ENCODE peak calls at places on chromosomes 13 and 19, in five cellular contexts. P is spleen, V is endothelial cell of umbilical vein, J is stomach, D is suprapubic skin. S is an unnamed sample.

GRCh38 chr19:46731584-46731983 is 14.3 kb upstream of the FKRP start:
- DNase-seq in P (peak), J (no peak), V (no peak), D (no peak), S (no peak)

GRCh38 chr13:99470027-99470426 is 31.2 kb upstream of the TM9SF2 start:
- DNase-seq in V (no peak), J (no peak), P (no peak), D (no peak), S (no peak)

GRCh38 chr19:18060472-18060871 is 26.3 kb downstream of the IL12RB1 start:
- DNase-seq in P (no peak), D (no peak), J (no peak), V (no peak), S (no peak)

GRCh38 chr13:99796175-99796819 is 175.3 kb downstream of the ZIC5 start:
- DNase-seq in V (peak), J (no peak), D (no peak), P (no peak), S (no peak)

GRCh38 chr13:62375653-62376052 is 960.0 kb upstream of the PCDH20 start:
- DNase-seq in J (no peak), P (no peak), V (no peak), D (no peak), S (no peak)

GRCh38 chr19:14107581-14108461 is 9.7 kb downstream of the PRKACA start:
- DNase-seq in J (no peak), V (peak), D (no peak), P (no peak), S (no peak)

GRCh38 chr19:6238256-6238642 is 41.5 kb downstream of the MLLT1 start:
- DNase-seq in P (no peak), V (peak), D (no peak), J (no peak), S (no peak)

GRCh38 chr13:98396071-98396710 is 180.7 kb downstream of the STK24 start:
- DNase-seq in J (no peak), P (no peak), V (no peak), D (no peak), S (no peak)

GRCh38 chr19:40928859-40929258 is 46.8 kb upstream of the CYP2A7 start:
- DNase-seq in P (no peak), D (no peak), J (no peak), V (no peak), S (no peak)

GRCh38 chr13:91142572-91142971 is 204.9 kb upstream of the MIR17HG start:
- DNase-seq in P (no peak), V (no peak), D (no peak), J (no peak), S (no peak)

GRCh38 chr19:19588546-19588945 is 29.9 kb downstream of the PBX4 start:
- DNase-seq in J (no peak), P (no peak), V (no peak), D (no peak), S (no peak)

GRCh38 chr13:29503041-29503837 is 92.2 kb downstream of the SLC7A1 start:
- DNase-seq in D (no peak), V (peak), P (peak), J (no peak), S (no peak)

GRCh38 chr19:38434549-38435051 is 1.1 kb downstream of the RYR1 start:
- DNase-seq in D (no peak), V (no peak), J (no peak), P (no peak), S (no peak)

GRCh38 chr13:62847520-62847919 is 1431.9 kb upstream of the PCDH20 start:
- DNase-seq in P (no peak), J (no peak), V (no peak), D (no peak), S (no peak)

GRCh38 chr13:48236528-48237353 is 3.7 kb downstream of the ITM2B start:
- DNase-seq in P (no peak), D (no peak), J (no peak), V (peak), S (no peak)

GRCh38 chr13:98216135-98216565 is 39.1 kb upstream of the RNF113B start:
- DNase-seq in D (no peak), J (peak), P (no peak), V (peak), S (no peak)

GRCh38 chr13:84366484-84366883 is 484.2 kb upstream of the SLITRK1 start:
- DNase-seq in V (no peak), J (no peak), P (no peak), D (no peak), S (no peak)

GRCh38 chr19:46537136-46538097 is 41.8 kb upstream of the PNMA8B start:
- DNase-seq in V (peak), P (peak), D (no peak), J (peak), S (no peak)

GRCh38 chr13:44147222-44147621 is 226.4 kb upstream of the SERP2 start:
- DNase-seq in V (no peak), P (no peak), D (no peak), J (no peak), S (no peak)

GRCh38 chr19:20333508-20333907 is 166.5 kb downstream of the ZNF486 start:
- DNase-seq in D (no peak), J (no peak), P (no peak), V (no peak), S (no peak)

GRCh38 chr13:31890946-31891345 is 140.6 kb upstream of the FRY start:
- DNase-seq in P (no peak), J (no peak), D (no peak), V (no peak), S (no peak)

GRCh38 chr19:34667349-34668076 is 9.4 kb downstream of the SCGB2B2 start:
- DNase-seq in J (no peak), V (peak), D (no peak), P (no peak), S (no peak)

GRCh38 chr19:10155834-10156233 is 36.1 kb upstream of the EIF3G start:
- DNase-seq in P (no peak), V (no peak), J (no peak), D (no peak), S (no peak)

GRCh38 chr13:49287995-49288394 is 40.3 kb downstream of the CDADC1 start:
- DNase-seq in P (no peak), J (no peak), V (no peak), D (no peak), S (no peak)

GRCh38 chr13:49441312-49441711 is 2.6 kb downstream of the CAB39L start:
- DNase-seq in P (no peak), V (no peak), J (no peak), D (no peak), S (no peak)

GRCh38 chr19:3722443-3723109 is 14.4 kb downstream of the TJP3 start:
- DNase-seq in D (no peak), P (no peak), J (peak), V (no peak), S (no peak)

GRCh38 chr19:3721900-3722442 is 13.8 kb downstream of the TJP3 start:
- DNase-seq in D (no peak), P (no peak), J (no peak), V (no peak), S (no peak)

GRCh38 chr19:3719868-3720532 is 11.8 kb downstream of the TJP3 start:
- DNase-seq in V (no peak), J (no peak), D (no peak), P (no peak), S (no peak)

GRCh38 chr19:3720533-3720917 is 12.3 kb downstream of the TJP3 start:
- DNase-seq in P (no peak), D (no peak), J (peak), V (no peak), S (no peak)

GRCh38 chr19:3721131-3721899 is 13.1 kb downstream of the TJP3 start:
- DNase-seq in P (peak), J (peak), D (peak), V (peak), S (no peak)
- TF ChIP-seq POLR2A in P (no peak), J (no peak), D (no peak), V (no peak), S (peak)

GRCh38 chr13:94612050-94612449 is 10.4 kb downstream of the GPR180 start:
- DNase-seq in D (no peak), V (no peak), P (no peak), J (no peak), S (no peak)
- H3K27ac ChIP-seq in D (no peak), V (no peak), P (no peak), J (no peak), S (no peak)

GRCh38 chr13:33205224-33205623 is 80.3 kb downstream of the STARD13 start:
- DNase-seq in D (no peak), V (peak), J (no peak), P (no peak), S (no peak)

GRCh38 chr13:33202644-33203169 is 82.8 kb downstream of the STARD13 start:
- DNase-seq in D (no peak), P (no peak), V (no peak), J (no peak), S (no peak)

GRCh38 chr13:33206425-33206824 is 79.1 kb downstream of the STARD13 start:
- DNase-seq in V (no peak), J (no peak), P (no peak), D (no peak), S (no peak)

GRCh38 chr13:33205804-33206221 is 79.7 kb downstream of the STARD13 start:
- DNase-seq in V (peak), P (no peak), D (no peak), J (no peak), S (no peak)

DNA sequence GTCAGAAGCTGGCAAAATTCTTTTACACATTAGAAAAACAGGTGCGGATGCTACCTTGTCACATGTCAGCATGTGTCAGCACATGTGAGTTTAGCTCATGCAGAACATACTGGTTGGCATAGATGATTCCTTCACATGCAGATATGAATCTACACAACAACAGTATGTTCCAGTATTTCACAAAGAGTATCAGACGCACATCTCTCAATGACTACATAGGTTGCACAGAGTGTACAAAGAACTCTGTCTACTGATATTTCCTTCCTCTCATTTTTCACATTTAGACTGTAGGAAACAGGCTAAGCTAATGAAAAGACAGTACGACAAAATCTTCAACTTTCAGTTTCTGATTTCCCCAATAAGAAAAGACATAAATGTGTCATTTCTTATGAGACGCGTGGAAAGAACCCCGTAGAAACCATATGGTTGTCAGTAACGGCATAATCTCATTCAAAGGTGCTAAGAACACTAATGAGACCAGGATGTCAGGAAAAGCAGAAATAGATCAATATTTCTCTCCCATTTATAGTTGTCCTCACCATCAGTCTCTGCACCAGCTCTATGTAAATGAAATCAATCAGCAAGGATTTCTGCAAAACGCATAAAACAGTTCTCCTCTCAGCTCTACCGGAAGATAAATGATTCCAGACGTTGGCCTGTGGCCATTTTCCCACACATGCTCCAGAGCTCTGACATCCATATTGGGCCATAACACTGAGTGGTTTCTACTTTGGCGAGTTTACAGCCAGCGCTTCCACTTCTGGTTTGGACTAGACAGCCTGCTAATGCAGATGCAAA is 81.2 kb downstream of the STARD13 start:
- DNase-seq in D (peak), P (no peak), J (peak), V (peak), S (no peak)
- TF ChIP-seq POLR2AphosphoS5 in D (no peak), P (no peak), J (peak), V (no peak), S (peak)

DNA sequence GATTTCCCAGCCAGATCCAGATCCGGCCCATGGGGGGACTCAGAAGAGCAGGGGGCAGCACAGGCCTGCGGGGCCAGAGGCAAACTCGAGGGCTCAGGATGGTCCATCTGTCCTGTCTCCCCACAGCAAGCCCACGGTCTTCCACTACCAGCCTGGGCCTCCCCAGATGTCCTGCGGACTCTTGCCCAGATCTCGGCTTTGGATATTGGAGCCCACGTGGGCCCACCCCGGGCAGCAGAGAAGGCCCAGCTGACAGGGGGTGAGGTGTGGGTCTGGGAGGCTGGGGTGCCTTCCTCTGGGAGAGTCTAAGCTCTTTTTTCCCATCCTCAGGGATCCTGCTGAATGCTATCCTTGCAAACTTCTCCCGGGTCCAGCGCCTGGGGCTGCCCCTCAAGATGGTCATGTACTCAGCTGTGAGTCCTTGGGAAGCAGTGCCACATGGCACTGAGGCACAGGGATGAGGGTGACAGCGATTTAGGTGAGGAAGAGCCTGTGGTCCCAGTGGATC is 3.4 kb downstream of the ACP4 start:
- DNase-seq in P (no peak), V (no peak), D (no peak), J (no peak), S (no peak)
- TF ChIP-seq POLR2A in P (no peak), V (no peak), D (no peak), J (no peak), S (no peak)

DNA sequence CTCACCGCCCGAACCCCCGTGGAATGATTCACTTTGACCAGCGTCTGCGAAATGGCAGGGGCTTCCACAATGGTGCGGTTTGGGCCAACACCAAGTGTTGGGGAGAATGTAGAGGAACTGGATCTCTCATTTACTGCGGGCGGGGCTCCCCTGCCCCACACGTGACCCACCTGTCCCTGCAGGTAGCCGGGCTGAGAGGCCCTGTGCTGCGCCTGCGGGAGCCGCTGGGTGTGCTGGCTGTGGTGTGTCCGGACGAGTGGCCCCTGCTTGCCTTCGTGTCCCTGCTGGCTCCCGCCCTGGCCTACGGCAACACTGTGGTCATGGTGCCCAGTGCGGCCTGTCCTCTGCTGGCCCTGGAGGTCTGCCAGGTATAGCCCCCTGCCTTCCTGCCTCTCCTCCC is 5.8 kb upstream of the FLT3LG start:
- DNase-seq in V (no peak), P (no peak), J (no peak), D (no peak), S (no peak)
- H3K27ac ChIP-seq in V (no peak), P (peak), J (peak), D (peak), S (peak)

DNA sequence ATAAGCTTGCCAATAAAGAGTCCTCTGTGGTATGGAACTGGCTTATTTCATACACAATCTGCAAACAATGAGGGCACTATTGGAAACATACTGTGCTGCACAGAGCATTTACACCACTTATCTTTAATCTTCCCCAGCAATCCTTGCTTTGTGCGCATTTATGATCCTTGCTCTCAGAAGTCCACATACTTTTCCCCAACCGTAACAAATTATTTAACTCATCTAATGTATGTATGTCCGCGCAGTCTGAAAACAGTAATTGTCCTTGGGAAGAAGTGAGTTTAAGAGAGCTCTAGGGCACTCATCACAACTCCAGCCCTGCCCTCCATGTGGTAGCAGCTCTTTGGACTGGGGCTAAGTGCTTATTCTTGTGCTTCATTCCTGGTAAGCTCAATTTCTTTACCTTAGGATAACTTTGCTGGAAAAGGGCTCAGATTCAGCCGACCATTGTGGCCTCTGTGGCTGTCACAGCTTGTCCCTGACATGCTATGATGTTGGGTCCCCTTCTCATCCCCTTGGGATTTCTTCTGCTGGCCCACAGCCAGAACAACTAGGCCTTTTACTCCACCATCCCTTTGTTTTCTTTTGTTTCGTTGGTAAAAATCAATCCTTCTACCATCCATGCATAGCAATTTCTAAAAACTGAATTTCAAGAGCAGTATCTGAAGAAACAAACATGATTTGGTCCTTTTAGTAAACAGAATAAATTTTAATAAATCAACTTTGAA is 152.7 kb downstream of the TNFRSF19 start:
- DNase-seq in J (no peak), V (no peak), D (no peak), P (no peak), S (no peak)
- TF ChIP-seq POLR2AphosphoS5 in J (no peak), V (no peak), D (no peak), P (no peak), S (no peak)

GRCh38 chr19:3336351-3336679 is 30.1 kb upstream of the NFIC start:
- DNase-seq in J (no peak), V (no peak), P (no peak), D (no peak), S (no peak)

GRCh38 chr19:3335431-3336350 is 30.7 kb upstream of the NFIC start:
- DNase-seq in P (no peak), V (no peak), D (peak), J (peak), S (no peak)

GRCh38 chr19:3340340-3340739 is 26.0 kb upstream of the NFIC start:
- DNase-seq in D (no peak), J (no peak), V (no peak), P (no peak), S (no peak)

GRCh38 chr19:3336680-3337523 is 29.5 kb upstream of the NFIC start:
- DNase-seq in D (peak), J (peak), V (peak), P (no peak), S (peak)

DNA sequence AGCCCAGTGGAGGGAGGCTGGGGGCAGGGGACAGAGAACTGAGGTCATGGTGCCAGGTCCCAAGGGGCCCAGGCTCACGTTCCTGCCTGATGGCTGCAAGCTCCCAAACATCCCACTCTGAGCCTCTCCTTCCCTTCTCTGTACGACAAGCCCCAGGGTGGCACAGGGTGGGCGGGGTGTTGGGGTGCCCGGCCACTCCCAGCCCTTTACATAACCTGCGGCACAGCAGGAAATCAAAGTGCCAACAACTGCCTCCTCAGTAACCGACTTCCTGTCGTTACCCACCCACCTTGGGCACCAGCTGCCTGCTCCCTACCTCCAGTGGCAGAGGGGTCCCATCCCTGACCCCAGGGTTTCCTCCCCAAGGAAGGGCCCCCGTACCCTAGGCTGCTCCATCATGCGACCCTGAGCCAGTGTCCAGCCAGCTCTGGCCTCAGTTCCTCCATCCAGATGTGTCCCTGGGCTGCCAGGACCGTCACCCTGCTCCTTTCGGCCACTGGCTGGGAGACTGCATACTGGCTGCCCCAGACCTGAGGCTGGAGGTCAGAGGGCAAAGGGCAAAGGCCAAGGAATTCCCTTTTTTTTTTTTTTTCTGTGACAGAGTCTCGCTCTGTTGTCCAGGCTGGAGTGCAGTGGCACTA is 27.7 kb upstream of the NFIC start:
- DNase-seq in J (peak), P (peak), D (no peak), V (no peak), S (no peak)
- TF ChIP-seq POLR2A in J (no peak), P (no peak), D (no peak), V (no peak), S (no peak)

GRCh38 chr19:11478167-11479089 is 2.4 kb downstream of the ELAVL3 start:
- DNase-seq in J (no peak), P (no peak), V (no peak), D (no peak), S (no peak)
- H3K27ac ChIP-seq in J (no peak), P (no peak), V (no peak), D (no peak), S (no peak)